ENCODE peak calls at places on chromosomes 16 and 17, in four cellular contexts. N, P, H and K are unnamed samples. For H3K4me1, the result is how much of the 10 kb centered on the place peaks cover.

GRCh38 chr17:28698253-28698941 is 13.3 kb downstream of the PROCA1 start:
- DNase-seq in N (no peak), P (peak), H (no peak), K (no peak)

GRCh38 chr17:57158296-57158695 is 73.2 kb downstream of the AKAP1 start:
- DNase-seq in N (no peak), P (no peak), H (no peak), K (no peak)

GRCh38 chr17:78573955-78574354 is 3.2 kb downstream of the DNAH17 start:
- DNase-seq in N (no peak), P (no peak), H (no peak), K (no peak)

GRCh38 chr16:88118376-88118775 is 167.1 kb downstream of the BANP start:
- DNase-seq in N (no peak), P (no peak), H (no peak), K (no peak)

GRCh38 chr17:77696720-77697460 is 261.6 kb upstream of the TNRC6C start:
- DNase-seq in N (no peak), P (no peak), H (no peak), K (no peak)

GRCh38 chr17:76146053-76146875 is 5.2 kb upstream of the FOXJ1 start:
- DNase-seq in N (no peak), P (no peak), H (no peak), K (no peak)

GRCh38 chr17:74945543-74945942 is 9.8 kb downstream of the OTOP3 start:
- DNase-seq in N (no peak), P (no peak), H (no peak), K (no peak)

GRCh38 chr17:2398655-2399571 is 1.9 kb downstream of the MNT start:
- DNase-seq in N (peak), P (peak), H (peak), K (peak)

GRCh38 chr17:43779145-43780125 is 658 bp upstream of the DUSP3 start:
- DNase-seq in N (no peak), P (no peak), H (peak), K (peak)

GRCh38 chr16:68338326-68339119 is 27.7 kb downstream of the PRMT7 start:
- DNase-seq in N (no peak), P (no peak), H (no peak), K (no peak)

GRCh38 chr17:53570731-53571130 is 252.0 kb upstream of the KIF2B start:
- DNase-seq in N (no peak), P (no peak), H (no peak), K (no peak)

GRCh38 chr17:40404003-40404402 is 13.7 kb downstream of the TOP2A start:
- DNase-seq in N (no peak), P (no peak), H (no peak), K (no peak)

GRCh38 chr16:11051430-11052079 is 107.2 kb downstream of the CLEC16A start:
- DNase-seq in N (no peak), P (no peak), H (no peak), K (no peak)

GRCh38 chr17:53707546-53707945 is 115.2 kb upstream of the KIF2B start:
- DNase-seq in N (no peak), P (no peak), H (no peak), K (no peak)

DNA sequence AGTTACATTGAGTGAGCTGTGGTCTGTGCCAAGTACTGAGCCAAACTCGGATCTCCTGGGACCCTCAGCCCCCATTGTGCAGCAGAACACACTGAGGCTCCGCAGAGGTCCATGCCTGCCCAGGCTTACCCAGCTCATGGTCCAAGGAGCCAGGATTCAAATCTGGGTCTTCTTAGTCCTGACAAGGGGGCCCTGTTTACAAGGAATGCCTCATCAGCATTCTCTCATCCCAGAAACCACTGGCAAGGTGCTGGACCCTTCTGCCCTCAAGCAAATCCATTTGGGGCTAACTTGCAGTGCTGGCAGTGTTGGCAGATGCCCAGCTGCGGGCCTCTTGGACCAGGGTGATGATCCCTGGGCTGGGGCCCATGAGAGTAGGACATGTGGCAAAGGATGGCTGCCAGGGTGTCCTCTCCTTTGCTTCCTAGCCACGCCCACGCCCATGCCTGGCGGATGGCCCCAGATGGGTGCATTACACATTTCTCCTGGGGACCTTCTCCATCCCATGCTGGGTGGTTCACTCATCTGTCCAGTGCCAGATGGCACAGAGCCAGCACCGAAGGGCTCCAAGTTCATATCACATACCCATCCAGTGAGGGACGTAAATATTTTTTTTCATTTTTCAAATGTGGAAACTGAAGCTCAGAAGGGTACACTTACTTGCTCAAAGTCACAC is 117.7 kb downstream of the CMIP start:
- DNase-seq in N (no peak), P (no peak), H (no peak), K (no peak)
- H3K4me1 ChIP-seq in N (under half), P (half or more), H (under half), K (under half)

DNA sequence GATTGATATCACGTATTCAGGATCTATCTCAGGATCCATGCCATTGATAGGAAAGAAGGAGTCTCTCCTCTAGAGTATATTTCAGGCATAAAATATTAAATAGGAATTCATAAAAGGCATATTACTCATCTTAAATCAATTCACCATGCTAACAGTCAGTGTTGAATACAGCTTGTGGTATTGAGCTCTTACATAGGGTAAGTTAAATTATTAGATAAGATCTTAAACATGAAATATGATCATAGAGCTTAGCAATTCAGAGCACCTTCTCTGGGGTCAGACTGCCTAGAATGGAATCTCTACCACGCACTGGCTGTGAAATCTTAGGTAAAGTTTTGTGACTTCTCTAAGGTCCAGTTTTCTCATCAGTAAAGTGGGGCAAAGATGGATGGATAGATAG is 20.8 kb downstream of the MARCHF10 start:
- DNase-seq in N (no peak), P (no peak), H (no peak), K (no peak)
- H3K4me1 ChIP-seq in N (under half), P (under half), H (under half), K (under half)

GRCh38 chr17:17042851-17043667 is 802 bp downstream of the MPRIP start:
- DNase-seq in N (peak), P (no peak), H (peak), K (peak)
- H3K4me1 ChIP-seq in N (half or more), P (half or more), H (under half), K (under half)

GRCh38 chr17:65389426-65389825 is 172.0 kb downstream of the AXIN2 start:
- DNase-seq in N (no peak), P (no peak), H (no peak), K (no peak)
- H3K4me1 ChIP-seq in N (under half), P (under half), H (under half), K (under half)